ENCODE peak calls at places on chromosomes 7 and 10, in four cellular contexts. R is neural progenitor cell, D is sigmoid colon, W is HCT116. M is an unnamed sample.

GRCh38 chr7:156703209-156703608 is 62.6 kb downstream of the RNF32 start:
- DNase-seq in R (no peak), D (no peak), W (no peak), M (no peak)

GRCh38 chr10:49738616-49739360 is 23.3 kb downstream of the OGDHL start:
- DNase-seq in W (no peak), R (no peak), D (no peak), M (no peak)

GRCh38 chr7:85928500-85928899 is 715.2 kb upstream of the GRM3 start:
- DNase-seq in D (no peak), W (no peak), R (no peak), M (no peak)

GRCh38 chr10:121526801-121527221 is 71.4 kb downstream of the FGFR2 start:
- DNase-seq in R (peak; percentile 86), D (no peak), W (no peak), M (no peak)

GRCh38 chr7:17611611-17612010 is 313.2 kb downstream of the AHR start:
- DNase-seq in W (no peak), D (no peak), R (no peak), M (no peak)

GRCh38 chr10:24207781-24208611 is 942 bp upstream of the KIAA1217 start:
- DNase-seq in R (peak; percentile 51), W (no peak), D (no peak), M (peak; percentile 75)

GRCh38 chr10:51029172-51029641 is 45.1 kb upstream of the PRKG1 start:
- DNase-seq in W (no peak), D (no peak), R (no peak), M (no peak)

GRCh38 chr7:106049139-106049725 is 62.9 kb downstream of the SYPL1 start:
- DNase-seq in D (no peak), W (no peak), R (no peak), M (no peak)

GRCh38 chr7:79984210-79984609 is 150.4 kb upstream of the GNAI1 start:
- DNase-seq in D (no peak), R (no peak), W (no peak), M (no peak)

DNA sequence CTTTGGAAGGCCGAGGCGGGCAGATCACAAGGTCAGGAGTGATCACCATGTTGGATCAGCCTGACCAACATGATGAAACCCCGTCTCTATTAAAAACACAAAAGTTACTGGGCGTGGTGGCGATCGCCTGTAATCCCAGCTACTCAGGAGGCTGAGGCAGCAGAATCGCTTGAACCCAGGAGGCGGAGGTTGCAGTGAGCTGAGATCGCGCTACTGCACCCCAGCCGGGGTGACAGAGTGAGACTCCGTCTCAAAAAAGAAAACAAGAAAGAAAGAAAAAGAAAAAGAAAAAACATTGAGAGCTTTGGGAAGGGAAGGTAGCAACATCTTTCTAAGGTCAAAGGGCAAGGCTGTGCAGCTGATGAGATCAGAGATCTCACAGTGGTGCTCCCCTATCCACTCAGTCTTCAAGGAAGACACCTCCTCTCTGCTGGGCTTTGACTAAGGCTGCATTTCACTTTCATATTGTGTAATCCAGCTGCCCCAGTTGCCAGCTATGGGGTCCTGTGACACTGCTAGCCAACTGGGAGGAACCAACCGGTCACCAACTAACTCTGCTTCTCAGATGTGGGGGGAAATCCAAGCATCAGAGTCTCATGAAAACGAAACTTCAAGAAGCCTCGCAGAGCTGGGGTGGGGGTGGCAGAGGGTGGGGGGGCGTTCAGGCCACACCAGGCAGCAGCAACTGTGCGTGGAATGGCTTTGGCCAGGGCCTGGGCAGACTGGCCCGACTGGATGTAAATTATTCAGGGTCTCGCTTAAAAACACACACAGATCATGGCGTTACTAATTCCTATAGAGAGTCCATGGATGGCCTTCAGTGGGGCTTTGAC is 1.5 kb downstream of the IL15RA start:
- DNase-seq in R (no peak), D (peak; percentile 85), W (no peak), M (no peak)
- H3K27ac ChIP-seq in R (no peak overlapping the region), D (peak overlapping the region; percentile 86), W (peak overlapping the region; percentile 85), M (no peak overlapping the region)

GRCh38 chr10:12010353-12010752 is 32.3 kb downstream of the UPF2 start:
- DNase-seq in D (no peak), W (no peak), R (no peak), M (no peak)

GRCh38 chr10:12018438-12019342 is 23.9 kb downstream of the UPF2 start:
- DNase-seq in R (no peak), W (no peak), D (no peak), M (no peak)

GRCh38 chr10:12019343-12019971 is 23.2 kb downstream of the UPF2 start:
- DNase-seq in W (no peak), D (peak; percentile 75), R (no peak), M (no peak)

DNA sequence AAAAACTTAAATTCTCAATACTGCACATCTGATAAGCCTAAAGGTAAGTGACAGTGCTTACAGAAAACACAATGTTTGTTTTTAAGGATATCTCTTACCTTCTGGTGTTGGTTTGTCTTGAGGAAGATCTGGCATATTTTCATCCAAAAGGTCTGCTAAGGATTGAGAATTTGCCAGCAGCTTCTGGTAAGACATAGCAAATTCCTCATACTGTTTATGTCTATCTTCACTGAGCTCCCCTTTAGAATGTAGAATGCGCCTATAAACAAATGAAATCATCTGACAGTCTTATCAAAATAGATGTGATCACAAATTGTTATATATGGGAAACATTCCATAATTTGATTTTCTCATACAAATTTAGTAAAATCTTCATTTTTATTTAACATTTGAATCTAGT is 28.7 kb downstream of the UPF2 start:
- DNase-seq in R (no peak), D (no peak), W (no peak), M (no peak)
- H3K36me3 ChIP-seq in R (peaks cover 16% of the 10 kb centered on the region), D (no peaks in the 10 kb centered on the region), W (peaks cover 17% of the 10 kb centered on the region), M (peaks cover 21% of the 10 kb centered on the region)

GRCh38 chr7:101740981-101741725 is 76.3 kb upstream of the CUX1 start:
- DNase-seq in R (no peak), D (no peak), W (no peak), M (no peak)

GRCh38 chr7:101743241-101743994 is 74.0 kb upstream of the CUX1 start:
- DNase-seq in D (peak; percentile 77), W (no peak), R (peak; percentile 81), M (peak; percentile 63)

GRCh38 chr7:101746311-101746710 is 71.1 kb upstream of the CUX1 start:
- DNase-seq in D (no peak), R (no peak), W (no peak), M (no peak)

GRCh38 chr7:101744588-101744987 is 72.8 kb upstream of the CUX1 start:
- DNase-seq in W (no peak), R (no peak), D (no peak), M (no peak)

DNA sequence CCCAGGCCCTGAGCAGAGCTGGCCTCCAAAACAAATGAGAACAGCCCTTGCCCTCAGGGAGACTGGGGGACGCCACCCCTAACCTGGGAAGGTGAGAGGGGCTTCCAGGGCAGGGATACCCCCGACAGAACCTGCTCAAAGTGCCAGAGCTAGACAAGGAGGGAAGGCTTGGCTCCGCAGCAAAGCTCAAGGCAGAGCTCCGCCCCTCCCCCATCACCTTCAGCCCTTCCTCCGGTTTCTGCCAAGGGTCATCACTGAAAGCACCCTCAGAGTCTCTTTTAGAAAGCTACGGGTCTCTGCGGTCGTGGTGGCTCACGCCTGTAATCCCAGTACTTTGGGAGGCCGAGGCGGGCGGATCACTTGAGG is 73.4 kb upstream of the CUX1 start:
- DNase-seq in W (no peak), R (peak; percentile 71), D (no peak), M (no peak)
- H3K4me3 ChIP-seq in W (peak overlapping the region; percentile 49), R (peak overlapping the region; percentile 59), D (peak overlapping the region; percentile 46), M (no peak overlapping the region)

GRCh38 chr10:79981356-79981672 is 32.4 kb upstream of the SFTPD start:
- DNase-seq in W (no peak), D (no peak), R (no peak), M (peak; percentile 73)
- H3K27ac ChIP-seq in W (peak overlapping the region; percentile 20), D (peak overlapping the region; percentile 74), R (no peak overlapping the region), M (peak overlapping the region; percentile 56)

GRCh38 chr7:138879356-138879755 is 81.4 kb upstream of the ATP6V0A4 start:
- DNase-seq in R (no peak), D (no peak), W (no peak), M (no peak)

GRCh38 chr7:138878847-138879246 is 80.9 kb upstream of the ATP6V0A4 start:
- DNase-seq in R (no peak), D (no peak), W (no peak), M (no peak)

GRCh38 chr7:138876326-138876725 is 78.3 kb upstream of the ATP6V0A4 start:
- DNase-seq in W (no peak), D (no peak), R (no peak), M (no peak)

GRCh38 chr7:138875794-138876193 is 77.8 kb upstream of the ATP6V0A4 start:
- DNase-seq in R (no peak), W (no peak), D (no peak), M (no peak)

DNA sequence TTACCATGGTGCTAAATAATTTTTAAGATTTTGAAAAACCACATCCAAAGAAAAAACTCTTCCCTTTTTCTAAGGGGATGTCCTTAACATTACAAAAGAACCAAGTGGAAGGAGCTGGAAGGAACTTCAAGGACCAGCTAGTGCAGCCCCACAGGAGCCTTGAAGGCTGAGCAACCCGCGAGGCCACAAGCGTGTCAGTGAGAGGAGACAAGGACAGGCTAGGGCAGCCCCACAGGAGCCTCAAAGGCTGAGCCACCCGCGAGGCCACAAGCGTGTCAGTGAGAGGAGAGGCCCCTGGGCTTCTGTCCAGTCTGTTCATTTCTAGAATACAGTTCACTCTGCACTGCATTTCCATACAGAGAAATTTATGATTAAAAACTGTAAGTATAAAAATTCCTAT is 80.1 kb upstream of the ATP6V0A4 start:
- DNase-seq in R (no peak), D (no peak), W (no peak), M (no peak)
- H3K36me3 ChIP-seq in R (no peaks in the 10 kb centered on the region), D (no peaks in the 10 kb centered on the region), W (no peaks in the 10 kb centered on the region), M (peaks cover 13% of the 10 kb centered on the region)

GRCh38 chr10:69709366-69709941 is 79.4 kb downstream of the FAM241B start:
- DNase-seq in W (no peak), D (no peak), R (no peak), M (no peak)
- H3K4me3 ChIP-seq in W (no peak overlapping the region), D (no peak overlapping the region), R (no peak overlapping the region), M (no peak overlapping the region)

GRCh38 chr10:18381679-18382078 is 241.5 kb downstream of the CACNB2 start:
- DNase-seq in W (no peak), D (no peak), R (no peak), M (no peak)

GRCh38 chr10:18376650-18377049 is 236.4 kb downstream of the CACNB2 start:
- DNase-seq in D (no peak), W (no peak), R (no peak), M (no peak)

GRCh38 chr10:18378766-18379165 is 238.5 kb downstream of the CACNB2 start:
- DNase-seq in R (no peak), D (peak; percentile 77), W (no peak), M (no peak)

GRCh38 chr10:18377898-18378297 is 237.7 kb downstream of the CACNB2 start:
- DNase-seq in D (no peak), R (no peak), W (no peak), M (no peak)
- H3K27ac ChIP-seq in D (peak overlapping the region; percentile 33), R (no peak overlapping the region), W (no peak overlapping the region), M (no peak overlapping the region)

GRCh38 chr10:70853031-70853430 is 35.3 kb downstream of the PCBD1 start:
- DNase-seq in W (no peak), D (no peak), R (no peak), M (no peak)
- H3K36me3 ChIP-seq in W (peaks cover 21% of the 10 kb centered on the region), D (no peaks in the 10 kb centered on the region), R (peaks cover 10% of the 10 kb centered on the region), M (peaks cover 19% of the 10 kb centered on the region)